ENCODE peak calls at places on chromosomes 13 and 19, in nine cellular contexts. H is tibial nerve, T is HCT116, O is dorsolateral prefrontal cortex, Z is AG09309, L is activated B cell treated with CpG ODN at 0.5 μM for 24 hours, P is Caco-2, J is fibroblast of lung, Y is H1. A is an unnamed sample.
A peak's percentile ranks its signal among the peaks of the same experiment; 100 is the strongest.

GRCh38 chr19:7953060-7953459 is 9.6 kb upstream of the TIMM44 start:
- DNase-seq in H (no peak), T (no peak), O (no peak), Z (no peak), L (no peak), P (no peak), J (peak; percentile 41), Y (no peak), A (no peak)

GRCh38 chr19:6276447-6276846 is 3.3 kb downstream of the MLLT1 start:
- DNase-seq in H (peak; percentile 72), T (no peak), O (no peak), Z (peak; percentile 62), L (no peak), P (no peak), J (peak; percentile 88), Y (no peak), A (no peak)

GRCh38 chr19:19134687-19135158 is 3.6 kb downstream of the TMEM161A start:
- DNase-seq in H (no peak), T (no peak), O (no peak), Z (no peak), L (peak; percentile 50), P (no peak), J (no peak), Y (peak; percentile 89), A (peak; percentile 54)

GRCh38 chr13:27960362-27961226 is 8.5 kb downstream of the CDX2 start:
- DNase-seq in H (no peak), T (no peak), O (no peak), Z (no peak), L (no peak), P (peak; percentile 96), J (no peak), Y (peak; percentile 95), A (peak; percentile 82)

GRCh38 chr13:31282741-31283455 is 83.1 kb downstream of the B3GLCT start:
- DNase-seq in H (no peak), T (no peak), O (no peak), Z (no peak), L (no peak), P (no peak), J (no peak), Y (no peak), A (no peak)

GRCh38 chr13:94548382-94549240 is 47.3 kb downstream of the TGDS start:
- DNase-seq in H (peak; percentile 37), T (peak; percentile 40), O (peak; percentile 45), Z (peak; percentile 7), L (no peak), P (no peak), J (peak; percentile 48), Y (no peak), A (no peak)

GRCh38 chr13:35784286-35784951 is 307.9 kb upstream of the MAB21L1 start:
- DNase-seq in H (no peak), T (no peak), O (no peak), Z (no peak), L (no peak), P (no peak), J (no peak), Y (no peak), A (no peak)

GRCh38 chr13:110102053-110102452 is 204.9 kb downstream of the COL4A1 start:
- DNase-seq in H (no peak), T (no peak), O (no peak), Z (no peak), L (no peak), P (no peak), J (no peak), Y (no peak), A (no peak)

GRCh38 chr19:1512671-1513491 is at the start of gene ADAMTSL5:
- DNase-seq in H (no peak), T (no peak), O (no peak), Z (no peak), L (peak; percentile 39), P (peak; percentile 75), J (peak; percentile 41), Y (no peak), A (peak; percentile 51)

GRCh38 chr19:45087531-45087930 is 5.4 kb upstream of the PPP1R37 start:
- DNase-seq in H (no peak), T (no peak), O (no peak), Z (no peak), L (no peak), P (no peak), J (no peak), Y (no peak), A (no peak)

GRCh38 chr13:21913010-21913409 is 242.1 kb downstream of the FGF9 start:
- DNase-seq in H (no peak), T (peak; percentile 12), O (no peak), Z (no peak), L (no peak), P (no peak), J (no peak), Y (no peak), A (peak; percentile 18)

GRCh38 chr19:21505459-21506393 is at the start of gene ZNF429:
- DNase-seq in H (peak; percentile 97), T (no peak), O (peak; percentile 96), Z (peak; percentile 79), L (peak; percentile 73), P (peak; percentile 72), J (peak; percentile 92), Y (peak; percentile 88), A (peak; percentile 85)

GRCh38 chr13:48255090-48255489 is 22.1 kb downstream of the ITM2B start:
- DNase-seq in H (no peak), T (no peak), O (no peak), Z (no peak), L (no peak), P (no peak), J (no peak), Y (no peak), A (no peak)

GRCh38 chr19:45499196-45500180 is 1.2 kb downstream of the PPM1N start:
- DNase-seq in H (peak; percentile 43), T (no peak), O (no peak), Z (no peak), L (no peak), P (peak; percentile 87), J (no peak), Y (peak; percentile 98), A (peak; percentile 74)

GRCh38 chr13:110448230-110448629 is 113.3 kb downstream of the RAB20 start:
- DNase-seq in H (no peak), T (peak; percentile 43), O (no peak), Z (peak; percentile 68), L (no peak), P (peak; percentile 92), J (peak; percentile 93), Y (no peak), A (no peak)

GRCh38 chr19:45952691-45953505 is 20.8 kb downstream of the NOVA2 start:
- DNase-seq in H (no peak), T (no peak), O (peak; percentile 65), Z (no peak), L (no peak), P (peak; percentile 62), J (peak; percentile 19), Y (peak; percentile 96), A (peak; percentile 92)

GRCh38 chr13:40664100-40665060 is 2.1 kb downstream of the FOXO1 start:
- DNase-seq in H (peak; percentile 66), T (no peak), O (peak; percentile 43), Z (no peak), L (peak; percentile 71), P (peak; percentile 79), J (peak; percentile 50), Y (peak; percentile 59), A (peak; percentile 71)

GRCh38 chr13:32796754-32797153 is 210.5 kb downstream of the PDS5B start:
- DNase-seq in H (no peak), T (no peak), O (no peak), Z (no peak), L (no peak), P (no peak), J (no peak), Y (no peak), A (no peak)
- TF ChIP-seq CTCF in H (no peak), T (no peak), O (no peak), Z (no peak), L (no peak), P (no peak), J (no peak), Y (peak; percentile 1), A (no peak)

GRCh38 chr13:59706101-59706976 is 457.4 kb downstream of the DIAPH3 start:
- DNase-seq in H (no peak), T (no peak), O (no peak), Z (no peak), L (no peak), P (no peak), J (no peak), Y (no peak), A (no peak)

GRCh38 chr13:59710995-59711701 is 452.6 kb downstream of the DIAPH3 start:
- DNase-seq in H (no peak), T (no peak), O (no peak), Z (no peak), L (no peak), P (no peak), J (peak; percentile 17), Y (no peak), A (no peak)

GRCh38 chr13:59715591-59715990 is 448.1 kb downstream of the DIAPH3 start:
- DNase-seq in H (no peak), T (no peak), O (no peak), Z (no peak), L (no peak), P (no peak), J (no peak), Y (no peak), A (no peak)

DNA sequence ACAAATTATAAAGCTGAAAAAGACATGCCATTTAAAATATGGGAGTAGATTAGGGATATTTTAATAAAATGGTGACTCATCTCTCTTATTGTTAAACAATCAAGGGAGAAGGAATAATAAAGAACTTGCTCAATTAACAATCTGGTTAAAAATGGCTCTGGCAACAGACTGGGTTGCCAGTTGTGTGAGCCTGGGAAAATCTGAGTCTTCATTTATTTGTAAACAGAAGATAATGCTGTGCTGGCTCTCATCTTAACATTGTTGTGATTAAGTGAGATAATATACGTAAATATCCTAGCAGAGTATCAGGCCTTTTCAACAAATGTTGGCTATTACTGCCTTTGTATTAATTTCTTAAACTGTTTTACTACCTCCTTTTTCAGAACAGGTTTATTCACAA is 453.3 kb downstream of the DIAPH3 start:
- DNase-seq in H (no peak), T (no peak), O (no peak), Z (no peak), L (no peak), P (no peak), J (no peak), Y (no peak), A (no peak)
- TF ChIP-seq CTCF in H (no peak), T (no peak), O (no peak), Z (no peak), L (no peak), P (no peak), J (no peak), Y (no peak), A (no peak)

DNA sequence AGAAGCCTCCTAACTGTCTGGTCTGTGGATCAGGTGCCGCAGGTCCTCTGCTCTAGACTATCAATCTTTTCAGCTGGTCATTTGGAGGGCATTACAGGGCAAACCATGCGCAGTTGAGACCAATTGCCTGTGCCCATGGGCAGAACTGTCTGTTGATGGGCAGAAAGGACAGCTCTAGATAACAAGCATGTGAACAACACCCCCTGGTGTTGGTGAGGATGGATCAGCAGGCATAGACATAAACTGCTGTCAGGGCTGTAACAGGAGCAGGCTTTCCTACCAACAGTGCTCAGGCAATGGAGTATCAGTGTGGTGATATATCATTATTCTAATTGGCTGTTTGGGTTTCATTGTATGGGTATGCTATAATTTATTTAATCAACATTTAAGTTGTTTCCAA is 104.7 kb upstream of the KL start:
- DNase-seq in H (no peak), T (peak; percentile 60), O (no peak), Z (peak; percentile 20), L (no peak), P (peak; percentile 50), J (no peak), Y (no peak), A (peak; percentile 12)
- TF ChIP-seq CTCF in H (no peak), T (peak; percentile 65), O (peak; percentile 26), Z (peak; percentile 63), L (no peak), P (peak; percentile 45), J (peak; percentile 38), Y (peak; percentile 80), A (peak; percentile 47)

GRCh38 chr13:39417643-39418042 is 185.3 kb downstream of the LHFPL6 start:
- DNase-seq in H (no peak), T (no peak), O (no peak), Z (no peak), L (no peak), P (no peak), J (peak; percentile 85), Y (peak; percentile 54), A (no peak)
- TF ChIP-seq CTCF in H (no peak), T (no peak), O (no peak), Z (no peak), L (no peak), P (no peak), J (no peak), Y (no peak), A (no peak)